ENCODE peak calls at places on chromosomes 2 and 18, in six cellular contexts. F, R, H, M, X and Z are unnamed samples.
A peak's percentile ranks its signal among the peaks of the same experiment; 100 is the strongest.

GRCh38 chr2:38685116-38685735 is 19.3 kb downstream of the GALM start:
- DNase-seq in F (no peak), R (no peak), H (peak; percentile 21), M (no peak), X (no peak), Z (peak; percentile 51)

GRCh38 chr2:101302016-101302415 is 6.5 kb downstream of the RNF149 start:
- DNase-seq in F (no peak), R (no peak), H (no peak), M (no peak), X (no peak), Z (no peak)

GRCh38 chr2:220687231-220687843 is 884.8 kb downstream of the EPHA4 start:
- DNase-seq in F (peak; percentile 83), R (peak; percentile 61), H (peak; percentile 44), M (peak; percentile 76), X (peak; percentile 61), Z (peak; percentile 69)

GRCh38 chr2:161020437-161020836 is 139.8 kb upstream of the TANK start:
- DNase-seq in F (no peak), R (no peak), H (no peak), M (no peak), X (no peak), Z (no peak)

GRCh38 chr2:84924173-84925106 is 19.0 kb downstream of the TMSB10 start:
- DNase-seq in F (peak; percentile 32), R (peak; percentile 59), H (peak; percentile 38), M (peak; percentile 34), X (no peak), Z (no peak)

GRCh38 chr2:43960921-43961320 is 34.9 kb downstream of the LRPPRC start:
- DNase-seq in F (no peak), R (no peak), H (no peak), M (no peak), X (no peak), Z (no peak)

GRCh38 chr2:54546925-54547324 is 90.8 kb downstream of the SPTBN1 start:
- DNase-seq in F (no peak), R (no peak), H (no peak), M (no peak), X (no peak), Z (no peak)

GRCh38 chr2:239029958-239030357 is 182.1 kb downstream of the TWIST2 start:
- DNase-seq in F (no peak), R (no peak), H (no peak), M (no peak), X (no peak), Z (no peak)

GRCh38 chr2:191942114-191943103 is 95.5 kb upstream of the CAVIN2 start:
- DNase-seq in F (peak; percentile 14), R (no peak), H (no peak), M (no peak), X (no peak), Z (no peak)

GRCh38 chr18:48002933-48003365 is 72.5 kb upstream of the SMAD2 start:
- DNase-seq in F (peak; percentile 74), R (no peak), H (peak; percentile 94), M (no peak), X (peak; percentile 46), Z (peak; percentile 91)

GRCh38 chr2:96108578-96109561 is 7.5 kb downstream of the ADRA2B start:
- DNase-seq in F (peak; percentile 49), R (no peak), H (no peak), M (no peak), X (no peak), Z (peak; percentile 71)

GRCh38 chr2:3296182-3296972 is 81.2 kb downstream of the EIPR1 start:
- DNase-seq in F (no peak), R (no peak), H (no peak), M (no peak), X (no peak), Z (peak; percentile 61)

GRCh38 chr2:164903944-164904343 is 51.4 kb downstream of the SLC38A11 start:
- DNase-seq in F (no peak), R (no peak), H (peak; percentile 25), M (no peak), X (no peak), Z (no peak)

GRCh38 chr2:128638311-128638710 is 319.6 kb upstream of the HS6ST1 start:
- DNase-seq in F (no peak), R (no peak), H (no peak), M (no peak), X (no peak), Z (no peak)

GRCh38 chr2:134127496-134127895 is 126.4 kb upstream of the MGAT5 start:
- DNase-seq in F (no peak), R (peak; percentile 24), H (no peak), M (no peak), X (no peak), Z (no peak)

GRCh38 chr2:158686166-158686792 is 108.8 kb upstream of the DAPL1 start:
- DNase-seq in F (peak; percentile 63), R (no peak), H (no peak), M (no peak), X (peak; percentile 19), Z (peak; percentile 79)

GRCh38 chr2:27889774-27890145 is 427 bp downstream of the RBKS start:
- DNase-seq in F (peak; percentile 9), R (no peak), H (peak; percentile 13), M (no peak), X (no peak), Z (no peak)

GRCh38 chr18:55421612-55422381 is 166.2 kb downstream of the TCF4 start:
- DNase-seq in F (peak; percentile 39), R (no peak), H (no peak), M (peak; percentile 45), X (peak; percentile 39), Z (peak; percentile 62)

GRCh38 chr2:113711857-113712256 is 44.6 kb downstream of the SLC35F5 start:
- DNase-seq in F (no peak), R (no peak), H (no peak), M (no peak), X (no peak), Z (no peak)

GRCh38 chr2:100104718-100105677 is 37.4 kb downstream of the AFF3 start:
- DNase-seq in F (peak; percentile 79), R (peak; percentile 44), H (peak; percentile 34), M (no peak), X (peak; percentile 69), Z (peak; percentile 94)

GRCh38 chr2:186306754-186307153 is 179.3 kb upstream of the ZC3H15 start:
- DNase-seq in F (no peak), R (no peak), H (no peak), M (no peak), X (no peak), Z (no peak)

GRCh38 chr2:40937284-40937683 is 485.4 kb upstream of the SLC8A1 start:
- DNase-seq in F (no peak), R (no peak), H (no peak), M (no peak), X (no peak), Z (no peak)

GRCh38 chr2:98634406-98635092 is 26.2 kb downstream of the UNC50 start:
- DNase-seq in F (no peak), R (peak; percentile 35), H (peak; percentile 44), M (no peak), X (no peak), Z (no peak)

GRCh38 chr2:201201371-201201770 is 18.4 kb downstream of the CASP10 start:
- DNase-seq in F (no peak), R (no peak), H (no peak), M (no peak), X (no peak), Z (no peak)

GRCh38 chr2:45130758-45131157 is 121.5 kb upstream of the SIX2 start:
- DNase-seq in F (no peak), R (no peak), H (peak; percentile 39), M (no peak), X (no peak), Z (no peak)

GRCh38 chr2:226431301-226431955 is 368.2 kb downstream of the IRS1 start:
- DNase-seq in F (no peak), R (no peak), H (peak; percentile 60), M (no peak), X (no peak), Z (no peak)